ENCODE peak calls at places on chromosomes 6 and 20, in five cellular contexts. D is SK-N-SH, S is heart left ventricle, B is uterus, X is pancreas. O is an unnamed sample.

GRCh38 chr6:31687321-31687720 is 6.5 kb upstream of the LY6G5C start:
- DNase-seq in D (peak; percentile 15), S (no peak), B (no peak), X (no peak), O (no peak)

GRCh38 chr20:10492065-10492464 is 57.0 kb downstream of the SLX4IP start:
- DNase-seq in D (no peak), S (no peak), B (no peak), X (no peak), O (no peak)

GRCh38 chr20:48128436-48128835 is 343.2 kb upstream of the SULF2 start:
- DNase-seq in D (no peak), S (no peak), B (no peak), X (no peak), O (no peak)

GRCh38 chr6:143183735-143184134 is 123.0 kb downstream of the AIG1 start:
- DNase-seq in D (peak; percentile 24), S (no peak), B (no peak), X (no peak), O (no peak)

GRCh38 chr20:41392871-41393704 is 26.5 kb upstream of the EMILIN3 start:
- DNase-seq in D (peak; percentile 54), S (peak; percentile 85), B (peak; percentile 78), X (no peak), O (no peak)

GRCh38 chr6:109424946-109425345 is 15.5 kb downstream of the PPIL6 start:
- DNase-seq in D (no peak), S (no peak), B (no peak), X (no peak), O (no peak)

GRCh38 chr6:53857318-53858094 is 62.7 kb downstream of the LRRC1 start:
- DNase-seq in D (no peak), S (no peak), B (no peak), X (no peak), O (no peak)

GRCh38 chr6:136173519-136174507 is 76.3 kb downstream of the MTFR2 start:
- DNase-seq in D (peak; percentile 60), S (peak; percentile 38), B (peak; percentile 37), X (peak; percentile 18), O (no peak)

GRCh38 chr6:30829016-30829415 is 55.3 kb upstream of the DDR1 start:
- DNase-seq in D (no peak), S (no peak), B (no peak), X (no peak), O (no peak)

GRCh38 chr6:12173670-12174069 is 116.5 kb upstream of the EDN1 start:
- DNase-seq in D (no peak), S (no peak), B (no peak), X (no peak), O (no peak)

GRCh38 chr6:161393839-161394364 is 120.0 kb upstream of the AGPAT4 start:
- DNase-seq in D (peak; percentile 66), S (peak; percentile 51), B (no peak), X (peak; percentile 33), O (no peak)

GRCh38 chr20:35151739-35152138 is 4.6 kb upstream of the EDEM2 start:
- DNase-seq in D (no peak), S (no peak), B (no peak), X (no peak), O (no peak)

GRCh38 chr6:148523051-148523450 is 180.4 kb downstream of the SASH1 start:
- DNase-seq in D (no peak), S (no peak), B (no peak), X (no peak), O (no peak)

GRCh38 chr6:25227854-25228253 is 51.3 kb upstream of the CARMIL1 start:
- DNase-seq in D (no peak), S (no peak), B (no peak), X (no peak), O (no peak)

GRCh38 chr20:43322851-43323250 is 133.1 kb upstream of the PTPRT start:
- DNase-seq in D (peak; percentile 16), S (no peak), B (no peak), X (no peak), O (no peak)

GRCh38 chr6:137945149-137945498 is 78.1 kb downstream of the TNFAIP3 start:
- DNase-seq in D (no peak), S (no peak), B (no peak), X (no peak), O (no peak)
- TF ChIP-seq CTCF in D (no peak), S (no peak), B (no peak), X (no peak), O (no peak)

DNA sequence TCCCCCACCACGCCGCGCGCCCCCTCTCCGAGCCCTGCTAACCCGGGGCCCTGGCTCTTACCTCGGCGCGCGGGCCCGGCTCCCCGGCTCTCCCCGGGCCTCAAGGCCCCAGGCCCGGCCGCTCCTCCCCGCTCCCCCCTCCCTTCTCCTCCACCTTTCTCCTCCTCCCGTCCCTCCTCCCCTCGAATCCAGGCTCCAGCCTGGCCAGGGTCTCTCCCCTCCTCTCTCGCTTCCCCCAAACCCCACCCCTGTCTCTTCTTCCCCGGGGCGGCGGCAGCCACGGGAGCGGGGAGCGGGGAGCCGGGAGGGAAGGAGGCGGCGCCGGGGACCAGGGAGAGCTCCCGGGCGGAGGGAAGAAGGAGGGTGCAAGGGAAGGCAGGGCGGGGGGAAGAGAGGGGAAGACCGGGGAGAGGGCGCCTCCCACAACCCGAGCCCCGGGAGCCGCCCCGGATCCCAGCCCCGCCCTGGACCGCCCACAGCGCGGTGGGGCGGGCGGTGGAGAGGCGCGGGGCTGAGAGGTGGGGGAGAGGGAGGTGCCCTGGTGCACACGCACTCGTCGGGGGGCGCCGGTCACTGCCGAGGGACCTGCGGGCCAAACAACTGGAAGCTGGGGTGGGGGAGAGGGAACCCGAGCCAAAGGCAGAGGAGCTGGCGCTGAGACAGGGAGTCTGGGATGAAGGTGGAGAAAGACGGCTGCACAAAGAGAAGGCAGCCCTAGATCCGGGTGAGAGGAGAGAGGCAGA is at the start of gene GABBR1:
- DNase-seq in D (peak; percentile 99), S (peak; percentile 90), B (peak; percentile 90), X (peak; percentile 84), O (peak; percentile 61)
- TF ChIP-seq CTCF in D (no peak), S (no peak), B (no peak), X (no peak), O (no peak)

GRCh38 chr6:165848099-165848461 is 185.0 kb upstream of the PDE10A start:
- DNase-seq in D (no peak), S (no peak), B (no peak), X (no peak), O (no peak)
- TF ChIP-seq CTCF in D (peak; percentile 9), S (no peak), B (no peak), X (no peak), O (no peak)

DNA sequence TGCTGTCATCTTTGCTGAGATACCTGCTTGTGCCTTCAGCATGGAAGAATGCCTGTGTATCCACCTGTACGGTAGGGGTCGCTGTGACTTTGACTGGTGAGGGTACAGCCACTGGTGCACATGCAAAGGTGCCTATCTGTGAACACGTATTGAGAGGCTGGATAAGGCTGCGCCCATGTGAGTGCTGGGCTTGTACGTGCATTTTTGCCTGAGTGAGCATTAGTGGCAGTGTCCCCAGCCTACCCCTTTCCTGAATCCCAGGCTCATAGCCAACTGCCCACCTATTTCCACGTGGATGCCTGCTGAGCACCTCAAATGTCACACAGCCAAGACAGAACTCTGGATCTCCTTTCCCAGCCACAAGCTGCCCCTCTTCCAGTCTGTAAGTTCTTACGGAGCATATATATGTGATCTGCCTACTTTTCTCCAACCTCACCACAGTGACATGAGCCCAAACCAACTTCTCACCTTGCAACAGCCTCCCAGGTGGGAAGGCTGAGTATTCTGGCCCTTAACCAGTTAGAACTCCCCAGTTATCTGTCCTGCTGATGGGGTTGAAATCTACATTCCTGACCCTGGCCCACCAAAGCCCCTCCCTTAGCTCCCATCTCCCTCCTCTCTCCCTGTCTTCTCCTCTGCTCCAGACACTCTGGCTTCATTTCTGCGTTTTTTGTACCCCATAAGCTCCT is 1.1 kb upstream of the SLC2A10 start:
- DNase-seq in D (no peak), S (no peak), B (no peak), X (peak; percentile 61), O (no peak)
- TF ChIP-seq CTCF in D (no peak), S (no peak), B (no peak), X (peak; percentile 44), O (no peak)

GRCh38 chr6:33958208-33958862 is 154.5 kb upstream of the MLN start:
- DNase-seq in D (peak; percentile 56), S (no peak), B (no peak), X (no peak), O (no peak)
- TF ChIP-seq CTCF in D (peak; percentile 40), S (no peak), B (no peak), X (no peak), O (no peak)

GRCh38 chr6:72580281-72580940 is 41.5 kb upstream of the KCNQ5 start:
- DNase-seq in D (peak; percentile 11), S (no peak), B (no peak), X (peak; percentile 50), O (no peak)
- TF ChIP-seq CTCF in D (peak; percentile 79), S (no peak), B (no peak), X (peak; percentile 12), O (no peak)

GRCh38 chr6:617485-618100 is 39.3 kb downstream of the HUS1B start:
- DNase-seq in D (peak; percentile 21), S (no peak), B (no peak), X (no peak), O (no peak)
- TF ChIP-seq CTCF in D (no peak), S (no peak), B (no peak), X (no peak), O (no peak)

GRCh38 chr6:52160468-52161104 is 25.6 kb upstream of the IL17A start:
- DNase-seq in D (no peak), S (no peak), B (no peak), X (no peak), O (no peak)

GRCh38 chr6:52161689-52162438 is 24.3 kb upstream of the IL17A start:
- DNase-seq in D (no peak), S (no peak), B (no peak), X (no peak), O (no peak)

GRCh38 chr6:52164319-52165094 is 21.7 kb upstream of the IL17A start:
- DNase-seq in D (no peak), S (no peak), B (no peak), X (no peak), O (no peak)

GRCh38 chr6:52167272-52167671 is 18.9 kb upstream of the IL17A start:
- DNase-seq in D (no peak), S (no peak), B (no peak), X (no peak), O (no peak)

GRCh38 chr6:52162940-52163908 is 23.0 kb upstream of the IL17A start:
- DNase-seq in D (no peak), S (no peak), B (no peak), X (no peak), O (no peak)
- TF ChIP-seq CTCF in D (peak; percentile 63), S (peak; percentile 19), B (peak; percentile 18), X (peak; percentile 34), O (no peak)

GRCh38 chr20:44750081-44750805 is 4.6 kb downstream of the KCNK15 start:
- DNase-seq in D (no peak), S (no peak), B (no peak), X (no peak), O (no peak)
- TF ChIP-seq CTCF in D (no peak), S (peak; percentile 21), B (no peak), X (no peak), O (no peak)

DNA sequence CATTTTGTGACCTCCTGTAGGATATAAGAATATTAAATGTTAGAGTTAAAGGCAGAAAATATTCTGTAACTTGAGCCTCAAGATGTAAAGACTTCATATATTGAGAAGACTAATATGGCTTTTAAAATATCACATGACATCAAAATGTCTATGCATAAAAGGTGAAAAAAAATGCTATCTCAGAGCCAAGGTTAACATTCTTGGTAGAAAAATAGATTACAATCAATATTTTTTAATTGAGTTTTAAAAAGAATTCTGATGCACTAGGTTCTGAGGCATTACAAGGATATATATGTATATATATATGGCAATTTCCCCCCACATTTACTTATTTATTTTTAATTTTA is 46.2 kb upstream of the RAB23 start:
- DNase-seq in D (no peak), S (no peak), B (no peak), X (no peak), O (no peak)
- TF ChIP-seq CTCF in D (no peak), S (peak; percentile 9), B (peak; percentile 28), X (no peak), O (no peak)

O was measured in thoracic aorta.